ENCODE peak calls at places on chromosomes 12 and 14, in five cellular contexts. W is breast epithelium, P is transverse colon, K is endothelial cell of umbilical vein, D is sigmoid colon. X is an unnamed sample.

GRCh38 chr14:55802986-55803431 is 223.0 kb downstream of the KTN1 start:
- DNase-seq in W (no peak), P (no peak), K (peak; percentile 50), D (no peak), X (no peak)

GRCh38 chr12:77225373-77225772 is 160.0 kb upstream of the E2F7 start:
- DNase-seq in W (no peak), P (no peak), K (no peak), D (no peak), X (no peak)

GRCh38 chr12:5262885-5263284 is 169.0 kb upstream of the NTF3 start:
- DNase-seq in W (no peak), P (no peak), K (no peak), D (no peak), X (no peak)

GRCh38 chr14:65006251-65006721 is 19.6 kb downstream of the FNTB start:
- DNase-seq in W (no peak), P (no peak), K (no peak), D (no peak), X (no peak)

GRCh38 chr14:76584271-76584702 is 177.0 kb upstream of the VASH1 start:
- DNase-seq in W (no peak), P (no peak), K (peak; percentile 91), D (no peak), X (no peak)

GRCh38 chr14:24690492-24690891 is 56.5 kb upstream of the GZMB start:
- DNase-seq in W (no peak), P (no peak), K (no peak), D (no peak), X (peak; percentile 34)

GRCh38 chr12:92721668-92722067 is 18.9 kb downstream of the PLEKHG7 start:
- DNase-seq in W (no peak), P (no peak), K (no peak), D (no peak), X (no peak)

GRCh38 chr12:34393086-34393820 is 371.0 kb downstream of the ALG10 start:
- DNase-seq in W (no peak), P (no peak), K (no peak), D (peak; percentile 49), X (peak; percentile 86)

GRCh38 chr14:101239065-101239464 is 322.2 kb upstream of the DIO3 start:
- DNase-seq in W (no peak), P (no peak), K (no peak), D (peak; percentile 7), X (no peak)

GRCh38 chr14:21107360-21107781 is 6.5 kb downstream of the TMEM253 start:
- DNase-seq in W (no peak), P (no peak), K (no peak), D (no peak), X (no peak)

GRCh38 chr12:98221243-98221808 is 294.1 kb upstream of the TMPO start:
- DNase-seq in W (no peak), P (no peak), K (peak; percentile 6), D (no peak), X (no peak)
- TF ChIP-seq POLR2AphosphoS5 in W (no peak), P (no peak), K (no peak), D (no peak), X (no peak)

DNA sequence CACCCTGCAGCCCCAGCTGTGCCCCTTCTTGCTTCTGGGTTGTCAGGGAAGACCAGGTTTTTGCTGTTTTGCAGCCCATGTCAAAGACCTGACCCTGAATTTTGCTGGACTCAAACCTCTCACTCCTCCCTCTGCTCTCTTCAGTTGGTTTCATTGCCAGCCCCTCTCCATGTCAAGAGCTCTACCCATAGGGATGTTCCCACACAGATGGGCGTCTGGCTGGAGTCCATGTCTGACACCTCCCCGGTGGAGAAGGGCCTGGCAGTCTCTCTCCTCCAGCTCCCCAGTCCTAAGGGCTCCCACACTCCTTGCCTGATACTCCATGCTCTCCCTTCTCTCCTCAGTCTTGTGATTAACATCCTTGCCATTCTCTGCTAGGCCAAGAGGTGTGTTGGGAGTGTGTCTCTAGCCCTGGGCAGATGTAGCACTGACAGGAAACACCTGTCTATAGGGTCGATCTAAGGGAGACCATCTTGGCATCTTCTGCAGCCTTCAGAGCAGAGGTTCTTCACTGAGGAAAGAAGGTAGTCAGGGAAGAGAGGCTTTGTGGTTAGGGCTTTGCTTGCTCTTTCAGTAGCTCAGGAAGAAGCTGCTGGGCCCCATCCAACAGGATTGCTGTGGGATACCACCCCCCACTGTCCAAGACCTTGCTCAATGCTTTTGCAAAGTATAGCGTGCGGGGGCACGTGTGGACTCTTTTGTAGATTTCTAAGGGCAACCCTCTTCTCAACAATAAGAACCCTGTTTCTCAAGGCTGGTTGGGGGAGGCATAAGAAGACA is 4.7 kb downstream of the ASIC1 start:
- DNase-seq in W (no peak), P (no peak), K (no peak), D (no peak), X (no peak)
- TF ChIP-seq POLR2AphosphoS5 in W (no peak), P (no peak), K (no peak), D (no peak), X (no peak)

DNA sequence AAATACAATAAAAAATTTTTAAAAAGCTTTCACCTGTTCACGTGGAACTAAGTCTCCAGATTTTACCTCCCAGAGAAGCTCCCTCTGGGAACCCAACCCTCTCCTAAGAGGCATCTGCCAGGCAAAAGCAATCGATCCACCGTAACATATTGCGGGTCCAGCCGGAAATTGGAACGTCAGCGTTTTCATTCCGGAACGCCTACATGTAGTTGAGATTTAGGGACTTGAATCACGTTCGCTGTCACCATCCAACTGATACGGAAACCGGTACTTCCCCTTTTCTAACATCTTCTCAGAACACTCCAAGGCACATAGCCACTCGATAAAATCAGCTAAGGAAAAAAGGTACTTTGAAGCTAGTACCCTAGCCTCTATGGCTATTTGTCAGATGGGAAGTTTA is 70.3 kb downstream of the COX16 start:
- DNase-seq in W (no peak), P (no peak), K (no peak), D (no peak), X (no peak)
- TF ChIP-seq POLR2AphosphoS5 in W (no peak), P (no peak), K (no peak), D (no peak), X (no peak)

DNA sequence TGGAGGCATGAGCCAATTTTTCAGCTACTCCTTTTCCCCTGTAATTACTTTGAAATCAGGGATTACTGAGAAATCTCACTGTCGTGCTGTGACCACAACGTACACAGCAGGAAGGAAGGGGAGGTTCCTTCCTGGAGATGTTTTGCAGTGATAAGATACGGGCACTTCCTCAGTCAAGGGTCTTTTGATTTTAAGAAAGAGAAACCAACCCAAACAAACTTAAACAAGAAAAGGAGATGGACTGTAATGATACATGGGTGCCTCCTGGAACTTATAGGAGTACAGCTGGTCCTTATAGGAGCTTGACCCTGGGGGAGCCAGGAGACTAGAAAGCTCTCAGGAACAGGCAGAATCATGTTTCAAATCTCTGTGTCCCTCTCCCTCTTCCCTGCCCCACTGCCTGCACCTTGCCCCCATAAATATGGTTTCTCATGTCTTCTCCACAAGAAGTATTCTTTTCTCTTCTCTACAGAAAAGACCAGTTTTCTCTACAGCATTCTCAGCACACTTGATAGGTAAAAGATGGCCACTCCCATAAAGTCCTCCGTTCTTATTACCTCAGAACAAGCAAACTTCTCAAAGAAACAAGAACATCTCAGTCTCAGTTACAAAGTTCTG is 281.1 kb upstream of the AMIGO2 start:
- DNase-seq in W (no peak), P (no peak), K (peak; percentile 87), D (no peak), X (no peak)
- TF ChIP-seq POLR2AphosphoS5 in W (no peak), P (no peak), K (peak; percentile 81), D (no peak), X (no peak)

GRCh38 chr14:74495356-74495755 is 1.8 kb downstream of the ISCA2 start:
- DNase-seq in W (no peak), P (no peak), K (no peak), D (no peak), X (no peak)

GRCh38 chr14:74493343-74494261 is at the start of gene ISCA2:
- DNase-seq in W (peak; percentile 100), P (peak; percentile 100), K (peak; percentile 99), D (peak; percentile 100), X (peak; percentile 100)

GRCh38 chr14:74488788-74489397 is 4.2 kb downstream of the NPC2 start:
- DNase-seq in W (no peak), P (no peak), K (peak; percentile 86), D (no peak), X (no peak)

GRCh38 chr14:74491952-74492351 is 1.2 kb downstream of the NPC2 start:
- DNase-seq in W (no peak), P (no peak), K (peak; percentile 26), D (no peak), X (no peak)

GRCh38 chr14:74492413-74493342 is at the start of gene NPC2:
- DNase-seq in W (no peak), P (no peak), K (peak; percentile 45), D (no peak), X (no peak)
- TF ChIP-seq POLR2AphosphoS5 in W (peak; percentile 83), P (peak; percentile 85), K (peak; percentile 80), D (peak; percentile 83), X (peak; percentile 84)

DNA sequence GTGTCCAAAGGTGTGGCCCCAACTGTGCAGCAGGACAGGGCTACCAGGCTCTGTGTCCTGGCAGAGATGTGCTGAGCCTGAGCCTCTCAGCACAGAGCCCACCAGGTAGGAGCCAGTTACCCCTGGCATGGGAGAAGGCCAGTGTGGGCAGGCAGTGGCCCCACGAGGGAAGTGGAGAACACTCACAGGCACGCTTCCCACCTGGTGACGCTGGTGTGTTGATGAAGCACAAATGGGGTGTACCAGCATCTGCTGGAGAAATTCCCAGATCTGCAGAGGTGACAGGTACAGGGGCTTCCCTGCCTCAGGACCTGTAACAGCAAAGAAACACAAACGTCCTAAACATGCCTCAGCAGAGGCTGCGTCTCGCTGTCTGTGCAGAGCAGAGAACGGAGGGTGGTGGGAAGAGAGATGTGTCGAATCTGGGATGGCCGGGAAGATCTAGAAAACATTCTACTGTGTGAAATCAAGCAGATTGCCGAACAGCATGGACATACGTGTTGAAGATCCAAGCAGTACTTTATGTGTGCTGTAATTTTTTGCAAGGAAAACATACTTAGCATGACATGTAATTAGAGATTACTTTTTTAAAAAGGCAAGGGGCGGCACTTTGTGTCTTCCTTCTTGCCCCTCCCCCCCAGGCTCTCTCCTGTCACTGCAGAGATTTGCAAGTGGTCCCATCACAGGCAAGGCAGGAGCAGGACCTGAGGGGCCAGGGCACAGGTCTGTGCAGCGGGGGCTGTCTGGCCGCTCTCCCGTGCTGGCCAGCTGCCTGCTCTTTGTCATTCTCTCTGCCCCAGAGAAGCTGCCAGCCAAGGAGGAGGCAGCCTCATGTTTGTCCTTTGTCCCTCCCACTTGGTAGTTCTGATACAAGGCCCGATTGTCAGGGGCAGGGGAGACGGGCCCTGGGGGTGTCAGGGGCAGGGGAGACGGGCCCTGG is 17.3 kb downstream of the HIP1R start:
- DNase-seq in W (no peak), P (no peak), K (peak; percentile 81), D (no peak), X (no peak)
- TF ChIP-seq POLR2AphosphoS5 in W (no peak), P (no peak), K (peak; percentile 20), D (no peak), X (no peak)

GRCh38 chr12:31227401-31227981 is 98.5 kb downstream of the SINHCAF start:
- DNase-seq in W (no peak), P (no peak), K (no peak), D (no peak), X (peak; percentile 89)
- TF ChIP-seq POLR2AphosphoS5 in W (no peak), P (no peak), K (no peak), D (no peak), X (no peak)

X was measured in esophagus muscularis mucosa.